ENCODE peak calls at places on chromosomes 11 and 22, in five cellular contexts. J is IMR-90, T is cardiac fibroblast, C is omental fat pad, B is body of pancreas. S is an unnamed sample.

GRCh38 chr11:103800406-103801114 is 235.9 kb upstream of the DDI1 start:
- DNase-seq in C (no peak), B (no peak), J (no peak), T (peak), S (no peak)

GRCh38 chr11:85712953-85713352 is 27.0 kb upstream of the CCDC89 start:
- DNase-seq in B (no peak), C (no peak), J (no peak), T (no peak), S (no peak)

GRCh38 chr11:107716884-107717532 is 5.2 kb upstream of the SLN start:
- DNase-seq in J (no peak), C (no peak), T (no peak), B (no peak), S (no peak)

GRCh38 chr11:75816561-75817239 is 1.7 kb downstream of the UVRAG start:
- DNase-seq in C (no peak), B (no peak), J (no peak), T (peak), S (no peak)

GRCh38 chr11:124394408-124394807 is 4.4 kb downstream of the OR8B3 start:
- DNase-seq in C (no peak), J (peak), T (peak), B (no peak), S (no peak)

GRCh38 chr11:109960831-109961230 is 132.4 kb upstream of the ZC3H12C start:
- DNase-seq in T (peak), C (no peak), B (peak), J (peak), S (no peak)

GRCh38 chr22:44752285-44753188 is at the start of gene ARHGAP8:
- DNase-seq in J (no peak), C (no peak), B (peak), T (no peak), S (no peak)

GRCh38 chr11:20355221-20356219 is 8.0 kb upstream of the HTATIP2 start:
- DNase-seq in J (peak), B (peak), C (no peak), T (peak), S (no peak)

GRCh38 chr22:47395481-47395880 is 633.0 kb downstream of the TBC1D22A start:
- DNase-seq in B (no peak), T (peak), J (peak), C (no peak), S (no peak)

GRCh38 chr11:61193596-61193995 is 9.7 kb upstream of the PGA3 start:
- DNase-seq in B (no peak), J (no peak), C (no peak), T (no peak), S (no peak)

GRCh38 chr22:32623943-32624342 is 149.3 kb downstream of the FBXO7 start:
- DNase-seq in C (no peak), B (peak), T (peak), J (peak), S (no peak)

GRCh38 chr22:20237480-20238440 is 30.4 kb downstream of the RTN4R start:
- DNase-seq in B (no peak), J (no peak), T (no peak), C (no peak), S (peak)

GRCh38 chr11:12673924-12674570 is at the start of gene TEAD1:
- DNase-seq in B (peak), C (peak), T (peak), J (peak), S (peak)

GRCh38 chr11:2954263-2954662 is 25.0 kb upstream of the PHLDA2 start:
- DNase-seq in J (peak), B (no peak), C (no peak), T (no peak), S (no peak)

GRCh38 chr22:46774456-46775363 is 12.3 kb downstream of the TBC1D22A start:
- DNase-seq in C (no peak), B (no peak), T (no peak), J (no peak), S (no peak)

GRCh38 chr11:44621140-44621681 is 55.7 kb downstream of the CD82 start:
- DNase-seq in J (peak), C (peak), B (peak), T (peak), S (peak)

GRCh38 chr11:44224867-44225501 is 85.0 kb downstream of the ALX4 start:
- DNase-seq in B (no peak), T (no peak), C (no peak), J (no peak), S (no peak)

GRCh38 chr22:35739642-35740041 is 22.0 kb downstream of the APOL5 start:
- DNase-seq in C (no peak), J (no peak), B (no peak), T (no peak), S (no peak)
- TF ChIP-seq CTCF in C (no peak), J (peak), B (no peak), T (no peak), S (no peak)

GRCh38 chr22:22770280-22770871 is 117.2 kb upstream of the IGLL5 start:
- DNase-seq in C (peak), T (peak), B (peak), J (no peak), S (peak)

GRCh38 chr22:22768885-22769284 is 118.7 kb upstream of the IGLL5 start:
- DNase-seq in B (no peak), C (no peak), T (no peak), J (no peak), S (no peak)

GRCh38 chr22:22770881-22771280 is 116.7 kb upstream of the IGLL5 start:
- DNase-seq in C (no peak), B (no peak), T (no peak), J (no peak), S (no peak)

GRCh38 chr22:22769434-22770279 is 118.0 kb upstream of the IGLL5 start:
- DNase-seq in T (no peak), B (no peak), C (no peak), J (no peak), S (no peak)

DNA sequence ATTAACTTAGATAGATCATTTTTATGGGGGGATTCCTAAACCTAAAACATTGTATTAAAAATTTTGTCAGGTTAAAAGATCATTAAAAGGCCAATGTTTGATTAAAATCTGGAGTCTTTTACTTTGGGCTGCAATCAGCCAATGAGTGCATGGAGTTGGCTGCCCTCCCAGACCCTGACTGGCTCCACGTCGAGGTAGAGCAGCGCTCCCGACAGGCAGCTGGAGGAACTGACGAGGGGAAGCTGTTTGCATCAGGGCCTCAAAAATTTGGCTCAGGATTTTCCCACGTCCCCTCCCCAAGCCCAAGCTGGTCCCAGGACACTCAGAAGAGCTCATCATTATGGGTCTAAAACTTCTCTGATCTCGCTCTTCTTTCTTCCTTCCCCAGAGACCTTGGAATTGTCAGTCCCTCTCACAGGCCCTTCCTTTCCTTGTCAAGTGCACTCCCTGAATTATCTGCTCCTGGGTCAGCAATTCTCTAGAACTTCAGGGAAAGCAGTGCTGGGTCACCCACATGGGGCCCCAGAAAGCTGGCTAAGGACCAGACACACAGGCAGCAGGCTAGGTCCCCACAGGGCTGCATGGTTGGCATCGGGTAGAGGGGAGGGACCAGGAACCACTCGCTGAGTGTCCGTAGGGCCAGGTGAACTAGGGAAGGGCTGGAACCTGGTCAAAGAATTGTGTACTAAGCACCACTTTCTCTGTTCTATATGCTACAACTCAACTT is 119.6 kb upstream of the IGLL5 start:
- DNase-seq in B (no peak), C (no peak), T (peak), J (no peak), S (peak)
- TF ChIP-seq CTCF in B (no peak), C (no peak), T (peak), J (no peak), S (no peak)

DNA sequence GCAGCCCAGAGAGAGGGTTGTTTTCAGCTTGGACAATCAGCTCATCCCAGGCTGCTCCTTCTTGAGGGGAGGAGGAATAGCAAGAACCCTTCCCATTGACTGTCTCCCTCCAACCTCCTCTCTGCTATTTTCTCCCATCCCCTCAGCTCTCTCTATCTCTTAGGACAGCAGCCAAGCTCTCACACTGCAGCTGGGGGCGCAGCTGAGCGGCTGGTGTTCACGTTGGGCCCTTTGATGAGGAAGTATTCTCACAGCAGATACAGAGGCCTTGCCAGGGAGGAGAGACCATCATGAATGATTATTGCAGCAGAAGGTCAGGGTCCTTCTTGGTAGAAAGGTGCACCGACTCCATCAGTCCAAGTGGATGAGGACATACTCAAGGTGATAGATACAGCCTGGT is 26.5 kb upstream of the CADM1 start:
- DNase-seq in J (no peak), B (no peak), C (no peak), T (no peak), S (no peak)
- TF ChIP-seq CTCF in J (peak), B (no peak), C (no peak), T (no peak), S (no peak)

GRCh38 chr11:77695417-77695816 is 57.8 kb upstream of the CLNS1A start:
- DNase-seq in J (no peak), T (no peak), C (no peak), B (no peak), S (no peak)

GRCh38 chr11:77697865-77698264 is 60.3 kb upstream of the CLNS1A start:
- DNase-seq in B (no peak), C (no peak), J (no peak), T (no peak), S (no peak)

GRCh38 chr11:77698896-77699295 is 61.3 kb upstream of the CLNS1A start:
- DNase-seq in T (no peak), B (no peak), J (no peak), C (no peak), S (no peak)

GRCh38 chr11:77704029-77704428 is 66.4 kb upstream of the CLNS1A start:
- DNase-seq in C (no peak), T (no peak), J (no peak), B (no peak), S (no peak)

DNA sequence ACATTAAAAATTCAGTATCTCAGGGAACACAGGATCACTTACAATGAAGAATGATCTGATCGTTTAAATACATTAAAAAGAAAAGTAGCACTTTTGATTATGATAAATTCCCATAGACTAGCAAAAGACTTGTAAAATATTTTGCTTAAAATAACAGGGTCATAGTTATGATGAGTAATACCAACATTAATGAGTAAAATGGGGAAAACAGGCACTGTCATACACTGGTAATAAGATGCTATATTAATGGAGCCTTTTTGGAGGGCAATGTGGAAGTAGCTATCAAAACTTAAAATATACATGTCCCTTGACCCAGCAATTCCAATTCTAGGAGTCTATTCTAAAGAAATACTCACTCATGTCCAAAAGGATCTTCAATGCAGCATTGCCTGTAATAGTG is 61.8 kb upstream of the CLNS1A start:
- DNase-seq in C (no peak), T (no peak), J (no peak), B (no peak), S (no peak)
- TF ChIP-seq CTCF in C (no peak), T (no peak), J (no peak), B (no peak), S (no peak)

GRCh38 chr11:19326499-19326898 is 85.8 kb upstream of the E2F8 start:
- DNase-seq in J (peak), B (no peak), C (no peak), T (peak), S (no peak)
- TF ChIP-seq CTCF in J (peak), B (no peak), C (no peak), T (peak), S (no peak)

GRCh38 chr11:132561937-132562336 is 970.4 kb downstream of the OPCML start:
- DNase-seq in C (no peak), J (no peak), B (no peak), T (no peak), S (no peak)

GRCh38 chr11:132556316-132556715 is 976.0 kb downstream of the OPCML start:
- DNase-seq in C (no peak), B (no peak), T (no peak), J (no peak), S (no peak)

GRCh38 chr11:132563050-132563449 is 969.3 kb downstream of the OPCML start:
- DNase-seq in C (no peak), B (no peak), J (no peak), T (no peak), S (no peak)

GRCh38 chr11:132555617-132556016 is 976.7 kb downstream of the OPCML start:
- DNase-seq in T (no peak), J (no peak), B (no peak), C (no peak), S (no peak)

GRCh38 chr11:132559371-132560036 is 972.8 kb downstream of the OPCML start:
- DNase-seq in B (no peak), J (no peak), T (no peak), C (no peak), S (no peak)
- TF ChIP-seq CTCF in B (no peak), J (peak), T (no peak), C (no peak), S (no peak)

S was measured in natural killer cell.